ENCODE peak calls at places on chromosomes 12 and 14, in five cellular contexts. J, P, B, L and D are unnamed samples.

GRCh38 chr14:92544051-92544730 is 30.6 kb downstream of the RIN3 start:
- DNase-seq in P (no peak), L (no peak), J (no peak), B (no peak), D (no peak)

GRCh38 chr12:116727902-116728301 is 10.0 kb downstream of the SPRING1 start:
- DNase-seq in L (no peak), P (no peak), J (no peak), B (no peak), D (no peak)

GRCh38 chr14:50082784-50083466 is 33.4 kb downstream of the VCPKMT start:
- DNase-seq in L (no peak), B (peak), P (no peak), J (no peak), D (no peak)

GRCh38 chr12:108798551-108799221 is 58.7 kb downstream of the SSH1 start:
- DNase-seq in L (no peak), B (no peak), J (no peak), P (no peak), D (no peak)

GRCh38 chr12:67151891-67152290 is 117.3 kb upstream of the CAND1 start:
- DNase-seq in P (no peak), L (no peak), B (no peak), J (no peak), D (no peak)

GRCh38 chr12:79415754-79416435 is 274.9 kb downstream of the PAWR start:
- DNase-seq in L (no peak), B (no peak), P (peak), J (no peak), D (no peak)

GRCh38 chr14:80415636-80416035 is 204.3 kb upstream of the DIO2 start:
- DNase-seq in L (no peak), J (no peak), B (no peak), P (no peak), D (no peak)

GRCh38 chr12:104886418-104887401 is 71.4 kb downstream of the SLC41A2 start:
- DNase-seq in L (no peak), B (no peak), J (no peak), P (no peak), D (no peak)

GRCh38 chr14:74610866-74611671 is 968 bp downstream of the LTBP2 start:
- DNase-seq in P (no peak), J (no peak), L (no peak), B (no peak), D (peak)

GRCh38 chr14:36503771-36504741 is 16.0 kb downstream of the NKX2-1 start:
- DNase-seq in B (no peak), J (no peak), L (peak), P (no peak), D (peak)

GRCh38 chr12:71014180-71014785 is 93.7 kb upstream of the PTPRR start:
- DNase-seq in B (no peak), L (peak), J (no peak), P (peak), D (no peak)

GRCh38 chr14:100726812-100727564 is at the start of gene DLK1:
- DNase-seq in L (peak), B (no peak), P (no peak), J (peak), D (no peak)

GRCh38 chr12:121801601-121802484 is 2.0 kb upstream of the SETD1B start:
- DNase-seq in B (no peak), P (no peak), L (no peak), J (no peak), D (no peak)

GRCh38 chr12:85007836-85008235 is 28.2 kb downstream of the TSPAN19 start:
- DNase-seq in B (no peak), P (no peak), J (no peak), L (no peak), D (no peak)

GRCh38 chr12:25583545-25583944 is 30.5 kb upstream of the LMNTD1 start:
- DNase-seq in B (no peak), L (peak), J (no peak), P (no peak), D (no peak)

GRCh38 chr14:29788093-29788492 is 139.6 kb downstream of the PRKD1 start:
- DNase-seq in J (no peak), B (no peak), P (no peak), L (no peak), D (no peak)

GRCh38 chr14:32342151-32342853 is 13.2 kb downstream of the AKAP6 start:
- DNase-seq in P (no peak), J (no peak), B (no peak), L (no peak), D (no peak)

GRCh38 chr12:89016970-89017778 is 335.1 kb downstream of the DUSP6 start:
- DNase-seq in B (no peak), L (peak), P (peak), J (peak), D (no peak)

GRCh38 chr12:103077108-103077773 is 119.8 kb downstream of the ASCL1 start:
- DNase-seq in P (no peak), L (no peak), J (no peak), B (no peak), D (no peak)

GRCh38 chr12:75478395-75478794 is 2.2 kb upstream of the GLIPR1 start:
- DNase-seq in J (no peak), P (no peak), B (peak), L (no peak), D (no peak)

GRCh38 chr12:69095765-69096477 is 143.4 kb upstream of the CPSF6 start:
- DNase-seq in P (no peak), J (no peak), B (no peak), L (no peak), D (no peak)

GRCh38 chr12:2586159-2587035 is 208.4 kb upstream of the FKBP4 start:
- DNase-seq in L (peak), P (no peak), B (no peak), J (no peak), D (no peak)

GRCh38 chr14:106491851-106492250 is 965.5 kb downstream of the TMEM121 start:
- DNase-seq in P (no peak), B (no peak), J (no peak), L (no peak), D (peak)

GRCh38 chr12:43832506-43833168 is 3.2 kb upstream of the TMEM117 start:
- DNase-seq in P (no peak), B (no peak), L (no peak), J (no peak), D (no peak)

GRCh38 chr12:112116232-112117060 is 7.9 kb upstream of the NAA25 start:
- DNase-seq in J (peak), P (peak), L (peak), B (no peak), D (peak)

DNA sequence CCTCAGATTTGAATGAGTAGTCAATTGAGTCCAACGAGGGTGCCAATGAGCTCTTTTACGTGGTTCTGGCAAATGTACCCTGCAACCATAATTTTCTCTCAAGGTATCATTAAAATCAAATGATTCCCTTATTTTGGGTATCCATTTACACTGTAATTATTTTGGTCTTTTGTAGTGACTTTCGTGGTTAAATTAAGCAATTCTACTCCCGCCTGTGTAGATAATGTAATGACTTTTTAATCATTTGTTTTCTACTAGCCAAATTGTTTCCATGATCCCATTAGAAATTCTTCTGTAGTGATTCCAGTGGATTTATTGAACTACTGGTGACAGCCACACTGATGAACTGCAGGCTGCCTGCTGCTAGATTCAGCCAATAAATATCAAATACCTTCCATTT is 96.0 kb downstream of the WIF1 start:
- DNase-seq in B (no peak), P (no peak), J (no peak), L (no peak), D (no peak)
- TF ChIP-seq TAF1 in B (no peak), P (no peak), J (no peak), L (no peak), D (no peak)

GRCh38 chr12:34299802-34300193 is 277.5 kb downstream of the ALG10 start:
- DNase-seq in B (no peak), L (no peak), J (no peak), P (no peak), D (no peak)
- TF ChIP-seq RFX5 in B (no peak), L (no peak), J (no peak), P (no peak), D (no peak)

GRCh38 chr12:113235976-113236375 is 14.7 kb downstream of the TPCN1 start:
- DNase-seq in J (no peak), L (no peak), P (no peak), B (no peak), D (no peak)

GRCh38 chr12:113238309-113238708 is 17.0 kb downstream of the TPCN1 start:
- DNase-seq in B (no peak), P (no peak), J (no peak), L (no peak), D (no peak)

GRCh38 chr12:113234483-113234882 is 13.2 kb downstream of the TPCN1 start:
- DNase-seq in B (no peak), J (no peak), L (no peak), P (no peak), D (no peak)

GRCh38 chr12:113237748-113238147 is 16.5 kb downstream of the TPCN1 start:
- DNase-seq in B (no peak), L (no peak), J (peak), P (no peak), D (no peak)

DNA sequence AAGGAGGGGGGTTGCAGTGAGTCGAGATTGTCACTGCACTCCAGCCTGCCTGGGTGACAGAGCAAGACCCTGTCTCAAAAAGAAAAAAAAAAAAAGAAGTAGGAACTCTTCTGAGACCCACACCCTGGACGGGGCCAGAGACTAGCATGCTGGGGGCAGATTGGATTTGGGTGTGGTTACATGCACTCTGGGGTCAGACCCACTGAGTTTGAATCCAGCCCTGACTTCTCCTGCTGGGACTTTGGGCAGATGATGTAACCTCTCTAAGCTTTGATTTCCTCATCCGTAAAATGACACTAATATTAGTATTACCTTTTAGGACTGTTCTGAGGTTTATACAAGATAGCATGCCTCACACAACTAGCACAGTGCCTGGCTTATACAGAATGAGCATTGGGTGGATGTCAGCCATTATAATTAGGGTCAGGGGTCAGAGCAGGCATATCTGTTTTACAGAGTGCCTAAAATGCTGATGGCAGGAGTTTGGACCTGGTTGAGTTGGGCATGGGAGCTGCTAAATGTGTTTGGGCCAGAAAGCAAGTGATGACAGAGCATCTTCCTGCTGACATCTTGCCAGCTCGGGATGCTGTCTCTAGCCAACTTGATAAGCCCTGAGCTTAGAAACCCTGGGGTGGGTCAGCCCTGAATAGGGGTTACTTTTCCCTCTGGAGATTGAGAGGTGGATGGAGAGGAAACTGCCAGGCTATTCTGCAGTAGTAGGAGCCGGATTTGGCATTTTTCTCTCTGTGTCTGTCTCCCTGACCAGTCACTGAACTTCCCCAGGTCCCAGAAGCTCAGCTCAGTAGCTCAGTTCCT is 15.5 kb downstream of the TPCN1 start:
- DNase-seq in B (no peak), L (no peak), P (no peak), J (no peak), D (no peak)
- TF ChIP-seq MAX in B (no peak), L (no peak), P (no peak), J (no peak), D (no peak)

DNA sequence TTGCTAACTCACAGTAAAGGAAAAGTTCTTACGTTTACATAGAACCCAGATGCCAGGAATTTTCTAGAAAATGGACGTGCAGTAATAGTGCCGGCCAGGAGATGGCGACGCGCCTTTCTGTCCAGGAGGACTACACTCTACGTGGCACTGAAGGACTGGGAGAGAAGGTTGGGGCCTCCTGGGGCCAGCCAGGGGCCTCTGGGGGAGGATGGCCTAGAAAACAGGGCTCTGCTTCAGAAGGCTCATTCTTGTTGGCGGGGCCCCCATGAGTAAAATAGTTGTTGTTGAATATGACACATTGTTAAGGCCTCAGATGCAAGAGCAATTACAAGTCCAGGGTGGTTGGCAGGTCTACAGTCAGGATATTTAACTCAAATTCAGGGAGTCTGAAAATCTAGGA is 120.1 kb upstream of the MAX start:
- DNase-seq in L (peak), B (no peak), P (no peak), J (peak), D (peak)
- TF ChIP-seq TAF1 in L (no peak), B (no peak), P (no peak), J (no peak), D (no peak)

GRCh38 chr12:31471823-31472222 is 119.1 kb downstream of the DENND5B start:
- DNase-seq in J (no peak), P (no peak), L (no peak), B (no peak), D (no peak)
- TF ChIP-seq RFX5 in J (no peak), P (no peak), L (no peak), B (no peak), D (no peak)

DNA sequence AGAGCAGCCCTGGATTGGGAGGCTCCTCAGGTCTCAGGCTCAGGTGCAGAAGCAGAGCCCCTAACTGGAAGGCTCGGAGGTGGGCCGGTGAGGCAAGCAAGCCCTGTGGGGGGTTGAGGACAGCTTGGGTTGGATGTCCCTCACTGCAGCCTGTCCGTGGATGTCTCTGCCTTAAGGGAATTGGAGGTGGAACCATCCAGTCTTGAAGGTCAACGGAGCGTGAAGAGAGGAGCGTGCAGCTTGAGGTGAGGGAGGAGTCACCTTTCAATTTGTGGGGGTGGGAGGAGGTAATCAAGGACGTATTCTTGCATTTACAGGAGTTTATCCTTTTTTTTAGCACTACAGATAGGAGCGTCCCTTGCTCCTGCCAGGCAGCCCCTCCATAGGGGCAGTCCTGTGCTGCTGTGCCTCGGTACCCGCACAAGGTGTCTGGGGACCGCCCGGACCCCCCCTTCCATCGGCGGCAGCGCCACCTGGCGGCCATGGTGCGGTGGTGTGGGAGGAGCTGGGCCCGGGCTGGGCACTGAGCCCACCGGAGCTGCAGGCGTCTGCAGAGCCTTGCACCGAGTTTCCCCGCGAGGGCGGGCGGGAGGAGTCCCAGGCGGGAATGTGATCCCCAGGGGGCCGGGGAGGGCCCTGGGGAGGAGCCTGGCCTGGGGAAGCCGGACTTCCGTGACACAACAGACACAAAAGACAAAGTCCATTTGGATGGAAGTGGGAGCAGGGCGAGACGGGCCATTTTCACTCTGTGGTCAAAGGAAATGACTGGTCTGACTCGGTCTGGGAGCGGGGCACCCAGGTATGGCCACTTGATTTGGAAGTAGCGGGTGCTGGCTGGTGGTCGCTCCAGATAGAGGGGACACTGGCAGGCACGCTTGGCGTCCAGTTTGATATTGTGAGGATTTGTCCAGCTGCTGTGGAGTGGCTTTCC is 884 bp downstream of the DNAJC22 start:
- DNase-seq in B (no peak), P (peak), J (peak), L (peak), D (peak)
- TF ChIP-seq MAX in B (no peak), P (peak), J (no peak), L (peak), D (no peak)

DNA sequence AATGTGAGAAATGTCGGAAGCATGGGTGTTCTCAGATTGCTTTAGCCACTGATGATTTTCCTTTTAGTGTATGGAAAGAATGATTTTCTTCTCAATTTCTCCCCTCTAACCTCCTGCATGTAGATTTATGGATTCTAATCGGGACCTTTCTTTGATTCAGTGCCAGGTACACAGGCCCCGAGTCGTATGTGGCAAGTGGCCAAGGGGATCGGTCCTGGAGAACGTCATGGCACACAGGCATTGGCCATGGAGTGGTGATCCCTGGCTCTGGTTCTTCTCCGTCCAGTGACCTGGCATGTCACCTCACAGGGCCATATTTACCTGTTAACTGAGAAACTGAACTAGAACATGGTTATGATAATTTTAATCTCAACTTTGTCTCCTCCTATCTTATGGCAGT is 58.1 kb downstream of the ETV6 start:
- DNase-seq in L (peak), B (no peak), J (no peak), P (no peak), D (no peak)
- TF ChIP-seq TAF1 in L (no peak), B (no peak), J (no peak), P (no peak), D (no peak)

GRCh38 chr14:55381561-55381960 is 30.1 kb downstream of the ATG14 start:
- DNase-seq in B (no peak), J (no peak), L (no peak), P (no peak), D (no peak)
- TF ChIP-seq RFX5 in B (no peak), J (no peak), L (no peak), P (no peak), D (no peak)